ENCODE peak calls at places on chromosomes 5 and 9, in nine cellular contexts. A, J, P, V, M, K, X, F and R are unnamed samples.

GRCh38 chr5:32088214-32088613 is 85.9 kb downstream of the GOLPH3 start:
- DNase-seq in F (no peak), J (no peak), K (no peak), M (no peak), P (no peak), V (no peak), A (no peak), X (no peak), R (no peak)

GRCh38 chr5:94658272-94658671 is 39.8 kb downstream of the SLF1 start:
- DNase-seq in J (no peak), M (no peak), A (no peak), F (no peak), P (no peak), V (no peak), K (no peak), X (no peak), R (no peak)

GRCh38 chr9:136784249-136784996 is 6.7 kb upstream of the TMEM141 start:
- DNase-seq in J (no peak), K (no peak), P (no peak), A (peak; percentile 60), V (no peak), X (no peak), M (no peak), F (no peak), R (peak; percentile 50)

GRCh38 chr9:98656536-98656935 is 52.2 kb downstream of the GABBR2 start:
- DNase-seq in A (no peak), V (no peak), X (no peak), M (no peak), F (no peak), K (no peak), J (no peak), P (no peak), R (no peak)

GRCh38 chr5:168931638-168932345 is 352.6 kb upstream of the PANK3 start:
- DNase-seq in X (no peak), A (no peak), P (no peak), F (no peak), V (peak; percentile 71), K (no peak), J (peak; percentile 35), M (no peak), R (peak; percentile 60)

GRCh38 chr5:112083623-112084022 is 326.6 kb upstream of the NREP start:
- DNase-seq in M (no peak), J (no peak), K (no peak), F (no peak), P (no peak), V (no peak), A (no peak), X (no peak), R (no peak)

GRCh38 chr5:118405650-118406061 is 582.7 kb downstream of the DTWD2 start:
- DNase-seq in K (no peak), F (no peak), P (peak; percentile 27), V (no peak), X (peak; percentile 66), M (no peak), A (no peak), J (no peak), R (no peak)

GRCh38 chr9:131676431-131676972 is 63.4 kb downstream of the RAPGEF1 start:
- DNase-seq in X (no peak), A (no peak), K (no peak), F (no peak), M (no peak), J (no peak), V (no peak), P (no peak), R (peak; percentile 29)

GRCh38 chr5:126490167-126490937 is 67.1 kb downstream of the GRAMD2B start:
- DNase-seq in J (peak; percentile 66), V (no peak), X (no peak), F (no peak), K (peak; percentile 88), M (no peak), A (no peak), P (no peak), R (peak; percentile 80)

GRCh38 chr5:180162304-180162661 is 46.7 kb downstream of the RASGEF1C start:
- DNase-seq in V (no peak), J (no peak), A (no peak), F (no peak), M (no peak), X (no peak), K (peak; percentile 75), P (no peak), R (no peak)

DNA sequence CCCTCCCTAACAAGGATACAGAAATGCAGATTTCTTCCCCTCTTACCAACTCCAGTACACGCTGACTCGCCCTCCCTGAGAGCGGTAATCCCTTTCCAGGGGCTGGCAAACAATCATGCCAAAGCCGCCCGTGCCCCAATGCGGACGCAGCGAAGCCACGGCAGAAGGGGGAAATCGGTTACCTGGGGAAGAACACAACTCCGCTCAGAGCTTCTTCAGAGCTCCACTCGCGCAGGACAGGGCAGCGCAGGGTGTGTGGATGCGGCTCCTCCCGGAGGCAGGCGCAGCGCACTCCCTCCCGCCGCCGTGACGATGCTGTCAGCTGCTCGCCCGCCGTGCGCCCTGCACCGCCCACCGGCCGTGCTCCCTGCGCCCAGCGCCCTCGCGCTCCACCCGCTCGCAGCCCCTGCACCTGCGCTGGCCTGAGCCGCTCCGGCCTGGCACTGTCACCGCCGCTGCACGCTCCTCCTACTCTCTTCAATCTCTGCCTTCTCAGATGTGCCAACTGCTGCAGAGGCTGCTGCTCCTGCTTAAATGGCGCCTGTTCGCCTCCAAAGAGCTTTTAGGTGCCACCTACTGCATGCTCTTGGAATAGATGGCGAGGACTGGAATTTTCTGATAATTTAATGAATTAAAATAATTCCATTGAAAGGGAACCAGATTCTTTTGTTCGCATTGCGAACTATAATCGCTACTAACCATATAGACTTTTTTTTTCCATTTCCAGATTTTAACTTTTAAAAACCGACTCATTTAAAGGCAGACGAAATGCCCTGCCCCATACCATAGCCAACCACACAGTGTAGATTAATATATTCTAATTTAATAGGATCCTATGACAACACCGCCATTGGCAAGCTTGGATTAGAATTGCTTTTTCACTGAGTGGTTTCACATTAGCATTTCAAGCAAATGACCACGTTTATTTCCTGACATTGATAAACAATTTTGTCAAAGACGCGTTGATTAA is at the start of gene DIRAS2:
- DNase-seq in V (peak; percentile 10), F (no peak), A (peak; percentile 85), X (peak; percentile 80), K (no peak), M (no peak), P (peak; percentile 22), J (no peak), R (peak; percentile 9)
- TF ChIP-seq CTCF in V (peak; percentile 45), F (no peak), A (peak; percentile 48), X (no peak), K (no peak), M (no peak), P (peak; percentile 39), J (peak; percentile 46), R (peak; percentile 47)

GRCh38 chr5:38338455-38338854 is 80.1 kb downstream of the EGFLAM start:
- DNase-seq in P (no peak), A (no peak), K (no peak), M (no peak), V (no peak), J (no peak), X (no peak), F (no peak), R (no peak)
- H3K4me3 ChIP-seq in P (no peak overlapping the region), A (no peak overlapping the region), K (no peak overlapping the region), M (no peak overlapping the region), V (no peak overlapping the region), J (no peak overlapping the region), X (no peak overlapping the region), F (no peak overlapping the region), R (no peak overlapping the region)

GRCh38 chr5:45779874-45780671 is 83.9 kb upstream of the HCN1 start:
- DNase-seq in J (no peak), M (no peak), P (no peak), A (no peak), F (no peak), X (no peak), V (no peak), K (no peak), R (no peak)

GRCh38 chr5:45772402-45772801 is 76.2 kb upstream of the HCN1 start:
- DNase-seq in V (no peak), K (no peak), X (no peak), A (no peak), P (no peak), M (no peak), J (no peak), F (no peak), R (no peak)

DNA sequence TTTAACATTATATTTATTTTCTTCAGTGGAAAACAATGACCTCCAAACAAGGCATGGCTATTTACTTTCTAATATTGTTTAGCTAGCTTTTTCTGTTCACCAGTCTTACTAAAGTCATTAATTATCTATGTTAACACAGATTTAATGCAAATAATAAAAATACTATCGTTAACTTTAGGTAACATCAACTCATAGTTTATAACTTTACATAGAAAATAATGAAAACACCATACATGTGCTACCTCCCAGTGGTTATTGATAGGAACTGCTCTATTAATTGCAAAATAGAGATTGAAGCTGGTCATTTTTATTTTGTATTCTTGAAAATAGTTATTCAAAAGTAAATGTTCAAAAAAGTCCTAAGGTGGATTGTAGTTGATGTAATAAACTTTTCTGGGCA is 78.3 kb upstream of the HCN1 start:
- DNase-seq in V (no peak), M (no peak), J (no peak), P (no peak), F (no peak), A (no peak), X (no peak), K (no peak), R (no peak)
- TF ChIP-seq CTCF in V (no peak), M (no peak), J (no peak), P (peak; percentile 49), F (no peak), A (peak; percentile 42), X (no peak), K (no peak), R (no peak)

GRCh38 chr9:18474778-18475177 is 825 bp downstream of the ADAMTSL1 start:
- DNase-seq in A (no peak), K (no peak), P (no peak), J (no peak), X (no peak), M (no peak), V (peak; percentile 52), F (no peak), R (peak; percentile 70)

GRCh38 chr9:18479405-18479804 is 5.5 kb downstream of the ADAMTSL1 start:
- DNase-seq in F (no peak), V (no peak), P (no peak), J (no peak), A (no peak), X (no peak), K (no peak), M (no peak), R (no peak)

GRCh38 chr9:18477719-18478118 is 3.8 kb downstream of the ADAMTSL1 start:
- DNase-seq in K (no peak), F (no peak), V (no peak), X (no peak), P (no peak), A (no peak), J (no peak), M (no peak), R (no peak)

GRCh38 chr9:18478517-18479361 is 4.8 kb downstream of the ADAMTSL1 start:
- DNase-seq in V (peak; percentile 96), P (no peak), A (no peak), F (no peak), X (no peak), K (no peak), J (no peak), M (no peak), R (peak; percentile 82)

DNA sequence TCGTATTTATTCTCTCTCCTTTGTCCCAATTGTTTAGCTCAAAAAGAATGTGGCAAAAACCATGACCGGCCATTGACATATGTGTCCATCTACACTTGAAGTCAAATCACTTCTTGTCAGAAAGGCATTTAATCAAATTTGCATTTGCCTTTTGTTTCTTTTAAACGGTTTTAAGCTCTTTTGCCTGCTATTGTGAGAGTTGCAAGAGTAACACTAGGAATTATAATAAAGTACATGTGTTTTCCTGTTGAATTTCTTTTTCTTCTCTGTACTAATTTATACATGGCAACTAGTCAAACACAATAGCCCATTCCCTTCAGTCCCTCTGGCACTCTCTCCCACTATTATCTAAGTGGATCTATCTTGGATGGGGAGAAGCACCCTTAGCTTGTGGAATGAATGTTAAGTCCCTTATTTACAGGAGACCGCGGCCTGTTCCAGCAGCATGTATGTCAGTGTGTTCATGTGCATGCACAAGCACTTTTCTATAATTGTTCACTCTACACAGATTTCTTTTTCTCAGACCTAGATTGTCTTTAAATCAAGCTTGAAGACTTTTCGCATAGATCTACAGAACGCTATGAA is 3.3 kb downstream of the ADAMTSL1 start:
- DNase-seq in P (no peak), V (no peak), X (no peak), A (no peak), F (no peak), M (no peak), J (no peak), K (no peak), R (no peak)
- H3K4me3 ChIP-seq in P (no peak overlapping the region), V (no peak overlapping the region), X (no peak overlapping the region), A (no peak overlapping the region), F (no peak overlapping the region), M (no peak overlapping the region), J (no peak overlapping the region), K (no peak overlapping the region), R (peak overlapping the region; percentile 63)